ENCODE peak calls at places on chromosomes 13 and 19, in seven cellular contexts. One of them, this sample, is unnamed.

GRCh38 chr13:71360041-71360440 is 507.0 kb downstream of the DACH1 start:
- DNase-seq in GM10248: no peak
- DNase-seq in astrocyte of the spinal cord: no peak
- DNase-seq in ascending aorta: no peak
- DNase-seq in transverse colon: no peak
- DNase-seq in upper lobe of left lung: no peak
- DNase-seq in heart right ventricle: no peak
- DNase-seq in this sample: no peak

GRCh38 chr13:50376895-50377575 is 361.8 kb downstream of the KCNRG start:
- DNase-seq in astrocyte of the spinal cord: no peak
- DNase-seq in GM10248: no peak
- DNase-seq in upper lobe of left lung: no peak
- DNase-seq in ascending aorta: no peak
- DNase-seq in heart right ventricle: no peak
- DNase-seq in transverse colon: no peak
- DNase-seq in this sample: no peak

GRCh38 chr19:38851622-38852230 is 1.9 kb upstream of the HNRNPL start:
- DNase-seq in ascending aorta: peak
- DNase-seq in upper lobe of left lung: peak
- DNase-seq in astrocyte of the spinal cord: peak
- DNase-seq in transverse colon: peak
- DNase-seq in GM10248: peak
- DNase-seq in heart right ventricle: peak
- DNase-seq in this sample: peak

GRCh38 chr19:45440873-45441654 is 17.3 kb upstream of the ERCC1 start:
- DNase-seq in upper lobe of left lung: no peak
- DNase-seq in astrocyte of the spinal cord: peak
- DNase-seq in transverse colon: no peak
- DNase-seq in heart right ventricle: no peak
- DNase-seq in ascending aorta: no peak
- DNase-seq in GM10248: no peak
- DNase-seq in this sample: no peak

GRCh38 chr13:62119739-62120700 is 704.4 kb upstream of the PCDH20 start:
- DNase-seq in ascending aorta: no peak
- DNase-seq in astrocyte of the spinal cord: peak
- DNase-seq in upper lobe of left lung: no peak
- DNase-seq in GM10248: peak
- DNase-seq in transverse colon: no peak
- DNase-seq in heart right ventricle: no peak
- DNase-seq in this sample: no peak

GRCh38 chr19:54014920-54015560 is 23.6 kb downstream of the CACNG6 start:
- DNase-seq in transverse colon: no peak
- DNase-seq in astrocyte of the spinal cord: no peak
- DNase-seq in ascending aorta: no peak
- DNase-seq in heart right ventricle: no peak
- DNase-seq in upper lobe of left lung: no peak
- DNase-seq in GM10248: no peak
- DNase-seq in this sample: no peak

GRCh38 chr13:110422913-110423688 is 116.0 kb downstream of the COL4A2 start:
- DNase-seq in upper lobe of left lung: no peak
- DNase-seq in transverse colon: no peak
- DNase-seq in astrocyte of the spinal cord: no peak
- DNase-seq in ascending aorta: no peak
- DNase-seq in heart right ventricle: no peak
- DNase-seq in GM10248: no peak
- DNase-seq in this sample: no peak

GRCh38 chr13:22812793-22813192 is 368.0 kb upstream of the SGCG start:
- DNase-seq in upper lobe of left lung: no peak
- DNase-seq in ascending aorta: no peak
- DNase-seq in astrocyte of the spinal cord: no peak
- DNase-seq in GM10248: no peak
- DNase-seq in heart right ventricle: no peak
- DNase-seq in transverse colon: peak
- DNase-seq in this sample: no peak

GRCh38 chr13:50842711-50843255 is 709 bp downstream of the DLEU7 start:
- DNase-seq in astrocyte of the spinal cord: no peak
- DNase-seq in upper lobe of left lung: no peak
- DNase-seq in GM10248: no peak
- DNase-seq in heart right ventricle: no peak
- DNase-seq in transverse colon: no peak
- DNase-seq in ascending aorta: no peak
- DNase-seq in this sample: no peak

GRCh38 chr19:41395355-41395754 is 1.8 kb downstream of the EXOSC5 start:
- DNase-seq in GM10248: no peak
- DNase-seq in ascending aorta: no peak
- DNase-seq in heart right ventricle: no peak
- DNase-seq in astrocyte of the spinal cord: no peak
- DNase-seq in transverse colon: no peak
- DNase-seq in upper lobe of left lung: no peak
- DNase-seq in this sample: no peak

GRCh38 chr13:112840472-112841302 is 128.3 kb upstream of the MCF2L start:
- DNase-seq in ascending aorta: no peak
- DNase-seq in upper lobe of left lung: no peak
- DNase-seq in GM10248: no peak
- DNase-seq in astrocyte of the spinal cord: no peak
- DNase-seq in transverse colon: no peak
- DNase-seq in heart right ventricle: no peak
- DNase-seq in this sample: no peak

GRCh38 chr13:40518481-40518882 is 148.0 kb downstream of the FOXO1 start:
- DNase-seq in astrocyte of the spinal cord: no peak
- DNase-seq in heart right ventricle: no peak
- DNase-seq in ascending aorta: no peak
- DNase-seq in GM10248: peak
- DNase-seq in upper lobe of left lung: no peak
- DNase-seq in transverse colon: no peak
- DNase-seq in this sample: no peak

GRCh38 chr13:114067886-114068722 is 64.3 kb downstream of the RASA3 start:
- DNase-seq in heart right ventricle: no peak
- DNase-seq in ascending aorta: no peak
- DNase-seq in astrocyte of the spinal cord: no peak
- DNase-seq in GM10248: no peak
- DNase-seq in transverse colon: peak
- DNase-seq in upper lobe of left lung: peak
- DNase-seq in this sample: no peak

GRCh38 chr13:64912141-64912540 is 2318.0 kb downstream of the PCDH9 start:
- DNase-seq in upper lobe of left lung: no peak
- DNase-seq in GM10248: no peak
- DNase-seq in ascending aorta: no peak
- DNase-seq in transverse colon: no peak
- DNase-seq in heart right ventricle: no peak
- DNase-seq in astrocyte of the spinal cord: peak
- DNase-seq in this sample: no peak

GRCh38 chr13:72507394-72508199 is 219.8 kb downstream of the MZT1 start:
- DNase-seq in ascending aorta: no peak
- DNase-seq in transverse colon: no peak
- DNase-seq in upper lobe of left lung: no peak
- DNase-seq in GM10248: no peak
- DNase-seq in heart right ventricle: no peak
- DNase-seq in astrocyte of the spinal cord: no peak
- DNase-seq in this sample: no peak

GRCh38 chr19:32594021-32594420 is 13.0 kb downstream of the PDCD5 start:
- DNase-seq in ascending aorta: no peak
- DNase-seq in astrocyte of the spinal cord: no peak
- DNase-seq in heart right ventricle: no peak
- DNase-seq in upper lobe of left lung: no peak
- DNase-seq in GM10248: no peak
- DNase-seq in transverse colon: no peak
- DNase-seq in this sample: no peak

GRCh38 chr19:54928299-54928698 is 19.0 kb downstream of the NLRP7 start:
- DNase-seq in upper lobe of left lung: no peak
- DNase-seq in astrocyte of the spinal cord: no peak
- DNase-seq in ascending aorta: no peak
- DNase-seq in GM10248: no peak
- DNase-seq in heart right ventricle: no peak
- DNase-seq in transverse colon: no peak
- DNase-seq in this sample: no peak

GRCh38 chr13:44032801-44033200 is 153.1 kb downstream of the LACC1 start:
- DNase-seq in ascending aorta: no peak
- DNase-seq in astrocyte of the spinal cord: no peak
- DNase-seq in heart right ventricle: no peak
- DNase-seq in GM10248: no peak
- DNase-seq in upper lobe of left lung: no peak
- DNase-seq in transverse colon: no peak
- DNase-seq in this sample: no peak

GRCh38 chr19:19342086-19343015 is 21.7 kb downstream of the MAU2 start:
- DNase-seq in transverse colon: peak
- DNase-seq in heart right ventricle: peak
- DNase-seq in upper lobe of left lung: peak
- DNase-seq in ascending aorta: peak
- DNase-seq in GM10248: peak
- DNase-seq in astrocyte of the spinal cord: peak
- DNase-seq in this sample: peak

GRCh38 chr19:47257411-47258169 is 1.3 kb downstream of the CCDC9 start:
- DNase-seq in upper lobe of left lung: no peak
- DNase-seq in GM10248: no peak
- DNase-seq in astrocyte of the spinal cord: no peak
- DNase-seq in heart right ventricle: no peak
- DNase-seq in transverse colon: no peak
- DNase-seq in ascending aorta: peak
- DNase-seq in this sample: no peak

GRCh38 chr13:71067164-71067815 is 799.7 kb downstream of the DACH1 start:
- DNase-seq in ascending aorta: no peak
- DNase-seq in transverse colon: no peak
- DNase-seq in heart right ventricle: no peak
- DNase-seq in GM10248: no peak
- DNase-seq in astrocyte of the spinal cord: no peak
- DNase-seq in upper lobe of left lung: no peak
- DNase-seq in this sample: no peak

GRCh38 chr13:104357174-104357573 is 1291.0 kb upstream of the SLC10A2 start:
- DNase-seq in ascending aorta: no peak
- DNase-seq in heart right ventricle: no peak
- DNase-seq in GM10248: no peak
- DNase-seq in astrocyte of the spinal cord: peak
- DNase-seq in transverse colon: no peak
- DNase-seq in upper lobe of left lung: no peak
- DNase-seq in this sample: no peak

GRCh38 chr13:46667687-46668281 is 114.8 kb downstream of the LRCH1 start:
- DNase-seq in transverse colon: no peak
- DNase-seq in heart right ventricle: no peak
- DNase-seq in GM10248: peak
- DNase-seq in ascending aorta: no peak
- DNase-seq in astrocyte of the spinal cord: peak
- DNase-seq in upper lobe of left lung: no peak
- DNase-seq in this sample: no peak

GRCh38 chr19:13001502-13002388 is 6.5 kb downstream of the NFIX start:
- DNase-seq in astrocyte of the spinal cord: peak
- DNase-seq in transverse colon: peak
- DNase-seq in ascending aorta: peak
- DNase-seq in heart right ventricle: peak
- DNase-seq in upper lobe of left lung: no peak
- DNase-seq in GM10248: no peak
- DNase-seq in this sample: no peak

DNA sequence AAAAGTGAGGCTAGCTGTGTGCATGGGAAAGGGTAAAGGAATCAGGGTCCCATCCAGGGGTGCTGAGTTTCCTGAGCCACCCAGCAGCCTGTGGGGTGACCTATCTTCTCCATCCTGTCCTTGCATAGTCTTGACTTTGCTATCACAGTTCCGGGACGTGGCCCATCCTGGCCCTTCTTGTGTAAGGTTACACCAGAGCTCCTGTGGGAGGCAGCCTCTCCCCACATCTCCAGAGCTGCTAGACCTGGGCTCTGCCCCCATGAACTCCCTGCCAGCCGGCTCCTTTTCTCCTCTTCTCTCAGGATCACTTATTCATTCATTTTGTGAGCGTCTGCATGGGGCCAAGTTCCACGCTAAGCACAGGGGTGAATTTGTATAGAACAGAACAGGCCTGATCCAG is 238.9 kb downstream of the TSHZ3 start:
- DNase-seq in GM10248: no peak
- DNase-seq in ascending aorta: no peak
- DNase-seq in heart right ventricle: no peak
- DNase-seq in upper lobe of left lung: no peak
- DNase-seq in astrocyte of the spinal cord: peak
- DNase-seq in transverse colon: no peak
- DNase-seq in this sample: no peak
- TF ChIP-seq CTCF in GM10248: no peak
- TF ChIP-seq CTCF in ascending aorta: no peak
- TF ChIP-seq CTCF in heart right ventricle: peak
- TF ChIP-seq CTCF in upper lobe of left lung: no peak
- TF ChIP-seq CTCF in astrocyte of the spinal cord: peak
- TF ChIP-seq CTCF in transverse colon: no peak
- TF ChIP-seq CTCF in this sample: peak

GRCh38 chr13:96967248-96967745 is 27.0 kb downstream of the OXGR1 start:
- DNase-seq in GM10248: no peak
- DNase-seq in astrocyte of the spinal cord: no peak
- DNase-seq in upper lobe of left lung: no peak
- DNase-seq in heart right ventricle: no peak
- DNase-seq in ascending aorta: no peak
- DNase-seq in transverse colon: no peak
- DNase-seq in this sample: no peak
- TF ChIP-seq CTCF in GM10248: no peak
- TF ChIP-seq CTCF in astrocyte of the spinal cord: no peak
- TF ChIP-seq CTCF in upper lobe of left lung: no peak
- TF ChIP-seq CTCF in heart right ventricle: no peak
- TF ChIP-seq CTCF in ascending aorta: no peak
- TF ChIP-seq CTCF in transverse colon: no peak
- TF ChIP-seq CTCF in this sample: no peak

DNA sequence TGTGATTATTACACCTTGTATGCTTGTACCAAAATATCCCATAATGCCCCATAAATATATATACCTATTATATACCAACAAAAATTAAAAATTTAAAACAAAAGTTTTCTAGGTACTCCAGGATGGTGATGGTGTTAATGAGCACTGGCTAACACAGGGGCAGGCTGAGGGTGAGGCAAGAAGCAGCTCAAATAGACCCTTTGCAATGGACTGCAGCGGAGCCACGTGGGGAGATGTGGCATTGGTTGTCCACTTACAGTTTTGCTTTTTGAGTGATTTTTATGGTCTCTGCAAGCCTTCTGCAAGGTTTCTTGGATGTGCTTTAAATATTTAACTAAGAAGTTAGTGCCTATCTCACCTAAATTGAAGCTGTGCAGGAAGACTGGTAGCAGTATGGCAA is 132.9 kb downstream of the RAP2A start:
- DNase-seq in ascending aorta: no peak
- DNase-seq in heart right ventricle: no peak
- DNase-seq in astrocyte of the spinal cord: no peak
- DNase-seq in upper lobe of left lung: no peak
- DNase-seq in GM10248: no peak
- DNase-seq in transverse colon: no peak
- DNase-seq in this sample: no peak
- TF ChIP-seq CTCF in ascending aorta: no peak
- TF ChIP-seq CTCF in heart right ventricle: no peak
- TF ChIP-seq CTCF in astrocyte of the spinal cord: no peak
- TF ChIP-seq CTCF in upper lobe of left lung: no peak
- TF ChIP-seq CTCF in GM10248: no peak
- TF ChIP-seq CTCF in transverse colon: no peak
- TF ChIP-seq CTCF in this sample: no peak

DNA sequence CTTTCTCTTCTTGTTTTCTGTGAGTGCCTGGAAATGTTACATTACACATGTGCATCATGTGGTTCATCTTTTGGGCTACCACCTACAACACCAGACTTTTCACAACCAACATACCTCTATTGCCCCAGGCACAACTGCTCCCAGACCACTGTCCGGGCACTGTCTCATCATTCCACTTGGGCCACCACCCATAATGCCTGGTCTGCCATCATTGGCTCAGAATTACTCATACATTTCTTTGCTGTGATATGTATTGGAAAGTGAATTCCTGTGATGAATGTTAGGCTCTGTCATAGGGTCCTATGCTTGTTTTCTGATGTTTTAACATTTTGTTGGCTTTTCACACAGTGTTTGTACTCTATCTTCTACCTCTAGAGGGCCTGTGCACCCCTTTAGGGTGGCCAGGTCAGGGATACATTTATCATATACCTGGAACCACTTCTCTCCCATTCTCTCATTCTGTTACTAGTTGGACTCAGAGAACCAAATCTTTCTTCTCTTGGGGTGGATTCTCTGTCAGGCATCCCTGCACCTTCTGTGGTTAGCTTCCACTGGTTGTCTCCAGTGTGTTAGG is 172.8 kb downstream of the NHLRC3 start:
- DNase-seq in transverse colon: no peak
- DNase-seq in ascending aorta: no peak
- DNase-seq in astrocyte of the spinal cord: no peak
- DNase-seq in GM10248: no peak
- DNase-seq in heart right ventricle: no peak
- DNase-seq in upper lobe of left lung: no peak
- DNase-seq in this sample: no peak
- TF ChIP-seq CTCF in transverse colon: no peak
- TF ChIP-seq CTCF in ascending aorta: no peak
- TF ChIP-seq CTCF in astrocyte of the spinal cord: no peak
- TF ChIP-seq CTCF in GM10248: no peak
- TF ChIP-seq CTCF in heart right ventricle: no peak
- TF ChIP-seq CTCF in upper lobe of left lung: no peak
- TF ChIP-seq CTCF in this sample: no peak